ENCODE peak calls at places on chromosomes 2 and 18, in nine cellular contexts. K is BJ, I is RPMI7951, V is sigmoid colon, A is NCI-H524, L is PC-3, B is brain microvascular endothelial cell, T is fibroblast of the aortic adventitia, U is ELR. N is an unnamed sample.

GRCh38 chr2:99940963-99941362 is 201.4 kb downstream of the AFF3 start:
- DNase-seq in K (peak), I (peak), V (no peak), A (no peak), L (no peak), B (peak), T (peak), U (no peak), N (no peak)

GRCh38 chr18:32048507-32049091 is 30.0 kb downstream of the RNF125 start:
- DNase-seq in K (no peak), I (peak), V (peak), A (no peak), L (no peak), B (peak), T (peak), U (peak), N (no peak)

GRCh38 chr2:131050896-131051295 is 42.4 kb downstream of the FAM168B start:
- DNase-seq in K (no peak), I (no peak), V (no peak), A (no peak), L (no peak), B (no peak), T (no peak), U (no peak), N (no peak)

GRCh38 chr2:113891265-113891959 is 1.5 kb downstream of the ACTR3 start:
- DNase-seq in K (no peak), I (no peak), V (no peak), A (no peak), L (no peak), B (no peak), T (peak), U (peak), N (no peak)

GRCh38 chr2:71801969-71802368 is 345.7 kb downstream of the CYP26B1 start:
- DNase-seq in K (no peak), I (peak), V (peak), A (peak), L (peak), B (peak), T (peak), U (peak), N (no peak)

GRCh38 chr18:63233334-63233733 is 86.2 kb downstream of the BCL2 start:
- DNase-seq in K (no peak), I (no peak), V (no peak), A (no peak), L (no peak), B (no peak), T (no peak), U (no peak), N (no peak)

GRCh38 chr2:136209540-136210264 is 91.8 kb upstream of the CXCR4 start:
- DNase-seq in K (no peak), I (no peak), V (no peak), A (no peak), L (no peak), B (no peak), T (no peak), U (no peak), N (no peak)

GRCh38 chr2:10366601-10367270 is 64.0 kb downstream of the HPCAL1 start:
- DNase-seq in K (no peak), I (no peak), V (no peak), A (peak), L (no peak), B (no peak), T (no peak), U (no peak), N (no peak)

GRCh38 chr2:241940329-241940728 is 70.8 kb downstream of the RTP5 start:
- DNase-seq in K (no peak), I (no peak), V (no peak), A (no peak), L (no peak), B (no peak), T (no peak), U (peak), N (no peak)

GRCh38 chr2:201621293-201621999 is 21.9 kb downstream of the TMEM237 start:
- DNase-seq in K (no peak), I (no peak), V (no peak), A (no peak), L (peak), B (peak), T (no peak), U (peak), N (no peak)

GRCh38 chr2:233448220-233448559 is 93.9 kb downstream of the DGKD start:
- DNase-seq in K (no peak), I (no peak), V (peak), A (no peak), L (peak), B (no peak), T (no peak), U (peak), N (no peak)

GRCh38 chr18:9683418-9684396 is 24.4 kb upstream of the RAB31 start:
- DNase-seq in K (peak), I (peak), V (no peak), A (peak), L (peak), B (peak), T (peak), U (peak), N (no peak)

GRCh38 chr2:236673823-236674185 is 104.2 kb downstream of the ACKR3 start:
- DNase-seq in K (no peak), I (no peak), V (no peak), A (no peak), L (no peak), B (no peak), T (no peak), U (no peak), N (no peak)

GRCh38 chr18:23719634-23720201 is 30.5 kb downstream of the LAMA3 start:
- DNase-seq in K (peak), I (peak), V (no peak), A (no peak), L (peak), B (peak), T (peak), U (peak), N (no peak)

GRCh38 chr2:156649596-156649995 is 213.4 kb downstream of the GPD2 start:
- DNase-seq in K (no peak), I (no peak), V (no peak), A (no peak), L (no peak), B (no peak), T (peak), U (no peak), N (no peak)

GRCh38 chr2:73053316-73054114 is 18.0 kb downstream of the SFXN5 start:
- DNase-seq in K (peak), I (peak), V (no peak), A (no peak), L (no peak), B (no peak), T (peak), U (no peak), N (no peak)

GRCh38 chr2:215882689-215883088 is 130.7 kb downstream of the MREG start:
- DNase-seq in K (no peak), I (peak), V (no peak), A (no peak), L (peak), B (peak), T (no peak), U (peak), N (no peak)

GRCh38 chr2:17781482-17781881 is 27.5 kb downstream of the GEN1 start:
- DNase-seq in K (no peak), I (peak), V (no peak), A (no peak), L (no peak), B (no peak), T (no peak), U (no peak), N (no peak)

GRCh38 chr18:25831226-25831828 is 259.1 kb downstream of the SS18 start:
- DNase-seq in K (no peak), I (peak), V (no peak), A (no peak), L (no peak), B (no peak), T (no peak), U (peak), N (no peak)

GRCh38 chr2:147002256-147002655 is 842.6 kb upstream of the ACVR2A start:
- DNase-seq in K (no peak), I (no peak), V (no peak), A (peak), L (no peak), B (no peak), T (no peak), U (no peak), N (no peak)

GRCh38 chr2:67039701-67040100 is 357.4 kb upstream of the ETAA1 start:
- DNase-seq in K (no peak), I (no peak), V (no peak), A (no peak), L (no peak), B (no peak), T (peak), U (no peak), N (no peak)

GRCh38 chr18:21391074-21391673 is 149.1 kb downstream of the GREB1L start:
- DNase-seq in K (peak), I (peak), V (no peak), A (no peak), L (peak), B (peak), T (peak), U (peak), N (no peak)

GRCh38 chr2:234308814-234309195 is 188.1 kb downstream of the ARL4C start:
- DNase-seq in K (no peak), I (peak), V (no peak), A (no peak), L (peak), B (peak), T (peak), U (peak), N (peak)

GRCh38 chr2:37692731-37693130 is 21.3 kb upstream of the CDC42EP3 start:
- DNase-seq in K (no peak), I (no peak), V (no peak), A (no peak), L (no peak), B (no peak), T (peak), U (no peak), N (no peak)

GRCh38 chr2:145199832-145200231 is 679.9 kb upstream of the ZEB2 start:
- DNase-seq in K (no peak), I (no peak), V (no peak), A (no peak), L (no peak), B (no peak), T (no peak), U (no peak), N (no peak)

GRCh38 chr2:106644623-106645022 is 157.5 kb downstream of the CD8B2 start:
- DNase-seq in K (no peak), I (no peak), V (no peak), A (no peak), L (no peak), B (no peak), T (no peak), U (no peak), N (no peak)

GRCh38 chr2:60365556-60365955 is 187.9 kb downstream of the BCL11A start:
- DNase-seq in K (no peak), I (no peak), V (no peak), A (no peak), L (no peak), B (peak), T (peak), U (no peak), N (no peak)

GRCh38 chr2:903223-903900 is 47.3 kb upstream of the SNTG2 start:
- DNase-seq in K (no peak), I (no peak), V (no peak), A (no peak), L (no peak), B (no peak), T (no peak), U (no peak), N (no peak)

GRCh38 chr18:25503567-25504081 is 151.7 kb upstream of the ZNF521 start:
- DNase-seq in K (peak), I (peak), V (peak), A (peak), L (peak), B (peak), T (peak), U (peak), N (no peak)

GRCh38 chr2:238136820-238137537 is 1.5 kb upstream of the KLHL30 start:
- DNase-seq in K (no peak), I (peak), V (no peak), A (no peak), L (no peak), B (peak), T (peak), U (peak), N (no peak)

GRCh38 chr2:55839182-55839819 is 84.3 kb downstream of the EFEMP1 start:
- DNase-seq in K (no peak), I (peak), V (no peak), A (no peak), L (peak), B (no peak), T (no peak), U (no peak), N (no peak)

GRCh38 chr2:16140771-16141640 is 200.7 kb downstream of the MYCN start:
- DNase-seq in K (no peak), I (no peak), V (no peak), A (no peak), L (no peak), B (no peak), T (no peak), U (no peak), N (no peak)

GRCh38 chr2:214410918-214411554 is at the start of gene VWC2L:
- DNase-seq in K (peak), I (peak), V (no peak), A (peak), L (peak), B (peak), T (peak), U (peak), N (no peak)

GRCh38 chr2:67082813-67083212 is 314.3 kb upstream of the ETAA1 start:
- DNase-seq in K (no peak), I (no peak), V (no peak), A (no peak), L (no peak), B (no peak), T (no peak), U (no peak), N (no peak)

GRCh38 chr2:153299809-153300208 is 178.8 kb downstream of the RPRM start:
- DNase-seq in K (no peak), I (no peak), V (no peak), A (peak), L (no peak), B (no peak), T (no peak), U (no peak), N (no peak)

GRCh38 chr2:25228848-25229674 is 60.7 kb upstream of the POMC start:
- DNase-seq in K (no peak), I (peak), V (peak), A (peak), L (peak), B (peak), T (peak), U (peak), N (no peak)

GRCh38 chr2:128473175-128474013 is 154.7 kb upstream of the HS6ST1 start:
- DNase-seq in K (peak), I (no peak), V (peak), A (peak), L (no peak), B (peak), T (peak), U (no peak), N (no peak)

GRCh38 chr2:162221064-162221463 is 22.2 kb downstream of the FAP start:
- DNase-seq in K (no peak), I (peak), V (peak), A (no peak), L (peak), B (peak), T (peak), U (peak), N (peak)